ENCODE peak calls at places on chromosomes 11 and 22, in eight cellular contexts. One of them, this sample, is unnamed.

GRCh38 chr11:128210148-128210940 is 377.0 kb downstream of the ETS1 start:
- DNase-seq in AG09319: peak; percentile 57
- DNase-seq in stomach: no peak
- DNase-seq in T-helper 2 cell treated with Interferon-gamma antibody and Interleukin-4, amounts not matched to agents 5 μg/mL and 100 μg/mL, for 36 hours: no peak
- DNase-seq in AG09309: peak; percentile 98
- DNase-seq in AG04449: peak; percentile 93
- DNase-seq in MCF 10A: peak; percentile 100
- DNase-seq in hepatocyte: peak; percentile 84
- DNase-seq in this sample: peak; percentile 100

GRCh38 chr22:36930041-36930935 is 16.9 kb downstream of the CSF2RB start:
- DNase-seq in AG04449: no peak
- DNase-seq in AG09309: no peak
- DNase-seq in AG09319: no peak
- DNase-seq in hepatocyte: no peak
- DNase-seq in stomach: no peak
- DNase-seq in MCF 10A: no peak
- DNase-seq in T-helper 2 cell treated with Interferon-gamma antibody and Interleukin-4, amounts not matched to agents 5 μg/mL and 100 μg/mL, for 36 hours: no peak
- DNase-seq in this sample: no peak

GRCh38 chr11:130413383-130414106 is 14.9 kb downstream of the ADAMTS8 start:
- DNase-seq in stomach: no peak
- DNase-seq in AG04449: no peak
- DNase-seq in hepatocyte: no peak
- DNase-seq in T-helper 2 cell treated with Interferon-gamma antibody and Interleukin-4, amounts not matched to agents 5 μg/mL and 100 μg/mL, for 36 hours: no peak
- DNase-seq in AG09319: peak; percentile 58
- DNase-seq in MCF 10A: peak; percentile 81
- DNase-seq in AG09309: peak; percentile 79
- DNase-seq in this sample: peak; percentile 93

GRCh38 chr11:44145011-44145777 is 49.7 kb downstream of the EXT2 start:
- DNase-seq in hepatocyte: no peak
- DNase-seq in stomach: no peak
- DNase-seq in AG04449: no peak
- DNase-seq in T-helper 2 cell treated with Interferon-gamma antibody and Interleukin-4, amounts not matched to agents 5 μg/mL and 100 μg/mL, for 36 hours: no peak
- DNase-seq in AG09309: no peak
- DNase-seq in MCF 10A: no peak
- DNase-seq in AG09319: no peak
- DNase-seq in this sample: no peak

GRCh38 chr22:19759994-19760651 is 455 bp upstream of the TBX1 start:
- DNase-seq in hepatocyte: no peak
- DNase-seq in AG04449: no peak
- DNase-seq in T-helper 2 cell treated with Interferon-gamma antibody and Interleukin-4, amounts not matched to agents 5 μg/mL and 100 μg/mL, for 36 hours: no peak
- DNase-seq in MCF 10A: no peak
- DNase-seq in AG09309: no peak
- DNase-seq in AG09319: no peak
- DNase-seq in stomach: no peak
- DNase-seq in this sample: no peak

GRCh38 chr11:16739326-16739875 is 954 bp downstream of the C11orf58 start:
- DNase-seq in AG04449: no peak
- DNase-seq in stomach: no peak
- DNase-seq in hepatocyte: peak; percentile 9
- DNase-seq in AG09319: no peak
- DNase-seq in MCF 10A: peak; percentile 20
- DNase-seq in T-helper 2 cell treated with Interferon-gamma antibody and Interleukin-4, amounts not matched to agents 5 μg/mL and 100 μg/mL, for 36 hours: no peak
- DNase-seq in AG09309: no peak
- DNase-seq in this sample: peak; percentile 27

GRCh38 chr22:40056163-40056958 is 61.6 kb downstream of the FAM83F start:
- DNase-seq in MCF 10A: no peak
- DNase-seq in AG04449: no peak
- DNase-seq in T-helper 2 cell treated with Interferon-gamma antibody and Interleukin-4, amounts not matched to agents 5 μg/mL and 100 μg/mL, for 36 hours: no peak
- DNase-seq in AG09319: no peak
- DNase-seq in AG09309: no peak
- DNase-seq in stomach: no peak
- DNase-seq in hepatocyte: no peak
- DNase-seq in this sample: no peak

GRCh38 chr11:67281552-67282150 is 7.5 kb upstream of the ANKRD13D start:
- DNase-seq in stomach: no peak
- DNase-seq in AG09309: no peak
- DNase-seq in AG09319: no peak
- DNase-seq in AG04449: no peak
- DNase-seq in T-helper 2 cell treated with Interferon-gamma antibody and Interleukin-4, amounts not matched to agents 5 μg/mL and 100 μg/mL, for 36 hours: no peak
- DNase-seq in MCF 10A: no peak
- DNase-seq in hepatocyte: no peak
- DNase-seq in this sample: no peak

GRCh38 chr22:37843746-37844089 is 416 bp downstream of the ANKRD54 start:
- DNase-seq in hepatocyte: peak; percentile 75
- DNase-seq in MCF 10A: peak; percentile 17
- DNase-seq in AG09309: no peak
- DNase-seq in AG04449: no peak
- DNase-seq in AG09319: no peak
- DNase-seq in T-helper 2 cell treated with Interferon-gamma antibody and Interleukin-4, amounts not matched to agents 5 μg/mL and 100 μg/mL, for 36 hours: peak; percentile 63
- DNase-seq in stomach: no peak
- DNase-seq in this sample: peak; percentile 45

This sample was measured in kidney glomerular epithelial cell.